ENCODE peak calls at places on chromosomes 2 and 18, in five cellular contexts. Y, Q, C, A and X are unnamed samples.

GRCh38 chr2:67600472-67600871 is 203.3 kb downstream of the ETAA1 start:
- DNase-seq in A (peak), Y (no peak), Q (peak), C (no peak), X (no peak)

GRCh38 chr2:54999182-54999581 is 51.1 kb downstream of the RTN4 start:
- DNase-seq in C (no peak), Q (peak), A (peak), Y (peak), X (peak)

GRCh38 chr2:85452237-85452636 is 33.7 kb downstream of the SH2D6 start:
- DNase-seq in A (no peak), C (no peak), Q (no peak), Y (no peak), X (no peak)

GRCh38 chr2:237099804-237100203 is 14.1 kb downstream of the COPS8 start:
- DNase-seq in Q (no peak), Y (no peak), A (no peak), C (no peak), X (no peak)

GRCh38 chr2:9681427-9681817 is 50.6 kb upstream of the YWHAQ start:
- DNase-seq in Y (no peak), C (no peak), Q (no peak), A (no peak), X (no peak)

GRCh38 chr18:50509012-50509411 is 50.9 kb upstream of the MAPK4 start:
- DNase-seq in C (no peak), A (no peak), Q (no peak), Y (no peak), X (no peak)

GRCh38 chr2:174322139-174322538 is 12.6 kb upstream of the SP9 start:
- DNase-seq in A (no peak), Q (no peak), Y (no peak), C (no peak), X (no peak)

GRCh38 chr2:241033994-241034393 is 35.6 kb downstream of the SNED1 start:
- DNase-seq in C (no peak), Q (no peak), A (no peak), Y (no peak), X (no peak)